ENCODE peak calls at places on chromosome 18, in five cellular contexts. M, A, J, X and W are unnamed samples. For H3K27me3, the result is how much of the 10 kb centered on the place peaks cover.

GRCh38 chr18:12246849-12247808 is 7.0 kb upstream of the CIDEA start:
- DNase-seq in M (no peak), A (no peak), J (peak), X (peak), W (no peak)

GRCh38 chr18:74611791-74612190 is 14.1 kb downstream of the ZNF407 start:
- DNase-seq in M (no peak), A (no peak), J (no peak), X (no peak), W (no peak)

GRCh38 chr18:10403675-10404074 is 50.8 kb upstream of the APCDD1 start:
- DNase-seq in M (peak), A (no peak), J (no peak), X (no peak), W (no peak)

GRCh38 chr18:61554117-61554776 is 221.0 kb downstream of the CDH20 start:
- DNase-seq in M (no peak), A (no peak), J (no peak), X (no peak), W (no peak)

GRCh38 chr18:61724532-61724931 is 168.3 kb downstream of the RNF152 start:
- DNase-seq in M (no peak), A (no peak), J (no peak), X (no peak), W (no peak)

GRCh38 chr18:58156516-58156915 is 112.5 kb downstream of the NEDD4L start:
- DNase-seq in M (no peak), A (no peak), J (no peak), X (no peak), W (no peak)

GRCh38 chr18:55185391-55185790 is 226.1 kb upstream of the CCDC68 start:
- DNase-seq in M (no peak), A (no peak), J (no peak), X (no peak), W (peak)

GRCh38 chr18:13136056-13136688 is 82.4 kb upstream of the LDLRAD4 start:
- DNase-seq in M (peak), A (no peak), J (no peak), X (no peak), W (no peak)

GRCh38 chr18:56358608-56359007 is 279.8 kb downstream of the TXNL1 start:
- DNase-seq in M (no peak), A (no peak), J (no peak), X (no peak), W (no peak)

DNA sequence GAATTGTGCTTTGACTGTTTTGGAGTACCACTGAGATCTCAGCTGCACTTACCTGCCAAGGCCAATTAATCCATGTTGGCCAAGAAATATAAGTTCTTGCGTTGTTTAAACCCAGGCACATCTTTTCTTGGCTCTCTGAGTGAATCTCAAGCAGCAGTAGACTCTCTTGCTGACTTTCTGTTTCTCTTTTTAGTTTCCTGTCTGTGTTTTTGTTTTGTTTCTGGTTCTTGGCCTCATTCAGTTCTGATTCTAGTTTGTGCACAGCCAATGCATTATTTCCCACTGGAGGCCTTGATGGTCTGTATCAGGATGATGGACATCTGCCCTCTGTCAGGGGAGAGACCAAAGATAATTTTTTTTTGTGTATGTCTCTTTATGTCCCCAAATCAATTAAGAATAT is 379.4 kb downstream of the CDH2 start:
- DNase-seq in M (no peak), A (peak), J (no peak), X (no peak), W (no peak)
- H2AFZ ChIP-seq in M (no peak), A (no peak), J (no peak), X (no peak), W (no peak)

GRCh38 chr18:903703-904102 is 968 bp upstream of the ADCYAP1 start:
- DNase-seq in M (no peak), A (peak), J (peak), X (no peak), W (peak)
- H3K27me3 ChIP-seq in M (half or more), A (half or more), J (half or more), X (half or more), W (under half)

GRCh38 chr18:21851327-21851961 is 110.9 kb downstream of the MIB1 start:
- DNase-seq in M (no peak), A (peak), J (no peak), X (no peak), W (peak)
- H2BK15ac ChIP-seq in M (no peak), A (no peak), J (no peak), X (no peak), W (no peak)

GRCh38 chr18:48734460-48734859 is 195.6 kb downstream of the CTIF start:
- DNase-seq in M (no peak), A (no peak), J (no peak), X (no peak), W (no peak)

GRCh38 chr18:48736861-48737260 is 198.0 kb downstream of the CTIF start:
- DNase-seq in M (no peak), A (no peak), J (no peak), X (no peak), W (no peak)

GRCh38 chr18:48736316-48736715 is 197.5 kb downstream of the CTIF start:
- DNase-seq in M (no peak), A (no peak), J (no peak), X (no peak), W (no peak)

GRCh38 chr18:48735070-48735676 is 196.3 kb downstream of the CTIF start:
- DNase-seq in M (no peak), A (no peak), J (peak), X (peak), W (peak)

DNA sequence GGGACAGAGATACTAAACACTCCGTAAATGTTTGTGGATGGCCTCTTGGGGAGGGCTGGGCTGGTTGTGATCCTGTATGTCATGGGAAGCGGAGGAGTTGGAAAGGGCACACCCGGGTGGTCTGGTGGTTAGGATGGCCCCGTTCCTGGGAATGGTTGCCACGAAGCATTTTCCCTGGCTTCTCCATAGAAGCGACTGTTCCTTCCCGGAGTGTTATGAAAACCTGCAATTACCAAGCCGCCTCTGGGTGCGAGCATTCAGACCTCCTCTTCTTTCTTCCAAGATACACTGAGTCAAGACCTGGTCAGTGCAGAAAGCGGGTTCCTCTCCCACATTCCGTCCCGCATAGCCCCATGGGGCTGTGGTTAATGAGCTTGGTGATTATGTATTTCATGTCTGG is 197.0 kb downstream of the CTIF start:
- DNase-seq in M (no peak), A (no peak), J (no peak), X (no peak), W (no peak)
- H2AFZ ChIP-seq in M (no peak), A (no peak), J (no peak), X (no peak), W (peak)